ENCODE peak calls at places on chromosomes 11 and 22, in four cellular contexts. Q is OCI-LY7, P is psoas muscle, S is left ventricle myocardium inferior. I is an unnamed sample. For H3K4me1, the result is how much of the 10 kb centered on the place peaks cover.

GRCh38 chr11:72446929-72447753 is 12.8 kb upstream of the CLPB start:
- DNase-seq in Q (peak), P (no peak), S (no peak), I (no peak)

GRCh38 chr11:120280566-120281160 is 40.7 kb downstream of the POU2F3 start:
- DNase-seq in Q (no peak), P (no peak), S (no peak), I (no peak)

GRCh38 chr22:19495562-19496323 is 16.0 kb downstream of the CDC45 start:
- DNase-seq in Q (peak), P (no peak), S (no peak), I (no peak)

GRCh38 chr22:27267145-27267544 is 534.4 kb downstream of the MN1 start:
- DNase-seq in Q (no peak), P (no peak), S (no peak), I (no peak)

GRCh38 chr11:103792981-103793468 is 243.4 kb upstream of the DDI1 start:
- DNase-seq in Q (no peak), P (no peak), S (no peak), I (no peak)

GRCh38 chr22:39462443-39463147 is 5.8 kb downstream of the MGAT3 start:
- DNase-seq in Q (no peak), P (no peak), S (peak), I (peak)

GRCh38 chr22:46798366-46799057 is 36.1 kb downstream of the TBC1D22A start:
- DNase-seq in Q (peak), P (peak), S (peak), I (peak)

GRCh38 chr22:24133187-24133965 is 47.9 kb upstream of the SUSD2 start:
- DNase-seq in Q (no peak), P (no peak), S (peak), I (peak)

GRCh38 chr11:5280582-5281102 is 10.9 kb upstream of the HBE1 start:
- DNase-seq in Q (peak), P (peak), S (peak), I (no peak)

GRCh38 chr22:44410396-44411056 is 87.5 kb downstream of the RTL6 start:
- DNase-seq in Q (no peak), P (no peak), S (peak), I (peak)

GRCh38 chr11:121936375-121936774 is 179.6 kb downstream of the BLID start:
- DNase-seq in Q (no peak), P (no peak), S (no peak), I (no peak)

GRCh38 chr22:27662359-27663030 is 139.1 kb downstream of the MN1 start:
- DNase-seq in Q (no peak), P (peak), S (peak), I (peak)

GRCh38 chr22:29219881-29220670 is 14.4 kb downstream of the EMID1 start:
- DNase-seq in Q (no peak), P (no peak), S (no peak), I (no peak)

GRCh38 chr11:118338637-118339061 is 3.9 kb downstream of the CD3D start:
- DNase-seq in Q (peak), P (no peak), S (no peak), I (no peak)

GRCh38 chr22:50530857-50531545 is 1.2 kb upstream of the TYMP start:
- DNase-seq in Q (peak), P (peak), S (peak), I (peak)

GRCh38 chr11:7548659-7549283 is 35.0 kb downstream of the PPFIBP2 start:
- DNase-seq in Q (peak), P (no peak), S (no peak), I (no peak)

GRCh38 chr11:98047647-98048046 is 973.1 kb upstream of the CNTN5 start:
- DNase-seq in Q (no peak), P (no peak), S (no peak), I (no peak)

GRCh38 chr11:6682936-6683861 is at the start of gene MRPL17:
- DNase-seq in Q (peak), P (peak), S (peak), I (peak)

GRCh38 chr11:122215244-122215992 is 99.4 kb upstream of the BLID start:
- DNase-seq in Q (peak), P (peak), S (peak), I (peak)

GRCh38 chr11:688681-689080 is 6.3 kb downstream of the DEAF1 start:
- DNase-seq in Q (no peak), P (no peak), S (no peak), I (no peak)

GRCh38 chr22:46674367-46674781 is 54.2 kb downstream of the GRAMD4 start:
- DNase-seq in Q (peak), P (peak), S (peak), I (peak)

GRCh38 chr11:13318498-13319295 is 41.1 kb downstream of the BMAL1 start:
- DNase-seq in Q (no peak), P (no peak), S (no peak), I (no peak)

GRCh38 chr11:67045314-67045713 is 11.3 kb upstream of the RHOD start:
- DNase-seq in Q (no peak), P (peak), S (no peak), I (no peak)

GRCh38 chr22:32823024-32823730 is 21.7 kb downstream of the TIMP3 start:
- DNase-seq in Q (peak), P (no peak), S (no peak), I (no peak)

GRCh38 chr11:78063440-78064181 is at the start of gene THRSP:
- DNase-seq in Q (no peak), P (peak), S (no peak), I (no peak)

GRCh38 chr11:68632802-68633201 is 51.5 kb upstream of the GAL start:
- DNase-seq in Q (peak), P (no peak), S (no peak), I (no peak)

GRCh38 chr11:114479331-114479730 is 40.1 kb downstream of the REXO2 start:
- DNase-seq in Q (no peak), P (no peak), S (no peak), I (no peak)
- H3K27ac ChIP-seq in Q (no peak), P (no peak), S (no peak), I (no peak)

GRCh38 chr11:125272092-125272491 is 107.5 kb downstream of the PKNOX2 start:
- DNase-seq in Q (no peak), P (no peak), S (no peak), I (no peak)
- H3K4me1 ChIP-seq in Q (under half), P (under half), S (under half), I (under half)

DNA sequence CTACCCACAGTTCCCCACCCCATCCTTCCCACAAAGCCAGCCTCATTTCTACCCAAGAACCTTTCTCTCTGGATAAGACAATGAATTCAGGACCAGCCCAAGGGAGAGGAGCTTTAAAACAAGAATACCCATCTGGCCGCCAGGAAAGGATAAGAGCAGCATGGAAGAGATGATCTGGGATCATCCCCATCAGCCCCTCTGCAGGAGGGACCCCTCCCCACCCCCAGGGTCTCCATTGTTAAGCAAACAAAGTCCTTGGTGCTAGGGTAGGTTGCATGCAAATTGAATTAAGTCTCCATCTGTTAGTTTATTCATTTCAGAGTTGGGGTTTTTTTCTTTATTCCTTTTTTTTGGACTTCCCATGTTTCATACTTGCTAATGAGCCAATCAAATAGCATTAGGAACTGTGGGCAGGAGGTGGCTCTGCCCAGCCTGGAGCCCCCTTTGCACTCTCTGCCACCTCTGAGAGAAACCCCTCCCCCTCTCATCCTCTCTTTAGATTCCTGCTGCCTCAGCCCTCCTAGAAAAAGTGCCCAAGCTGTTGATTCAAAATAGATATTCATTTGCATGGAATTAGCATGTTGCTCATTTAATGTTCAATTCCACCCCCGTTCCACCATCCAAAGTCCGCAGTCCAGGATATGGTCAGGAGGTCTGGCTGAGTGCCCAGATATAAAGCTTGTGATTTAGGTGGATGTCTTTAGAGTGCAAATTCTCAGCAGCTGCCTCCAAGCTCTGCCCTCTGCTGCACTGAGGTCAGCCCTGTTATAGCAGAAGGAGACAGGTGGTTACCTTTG is 138.5 kb upstream of the NCAM1 start:
- DNase-seq in Q (no peak), P (no peak), S (no peak), I (no peak)
- H3K27ac ChIP-seq in Q (no peak), P (no peak), S (no peak), I (no peak)

GRCh38 chr11:17408641-17409040 is 20.2 kb upstream of the KCNJ11 start:
- DNase-seq in Q (no peak), P (no peak), S (no peak), I (no peak)
- H3K4me1 ChIP-seq in Q (under half), P (under half), S (under half), I (under half)